ENCODE peak calls at places on chromosomes 1 and 21, in nine cellular contexts. T, N, G, X, D, E, L, F and R are unnamed samples.

GRCh38 chr1:21669287-21670058 is at the start of gene RAP1GAP:
- DNase-seq in X (peak), T (no peak), D (peak), G (peak), L (peak), F (no peak), N (no peak), E (no peak), R (no peak)

GRCh38 chr1:109996476-109996875 is 11.9 kb downstream of the AHCYL1 start:
- DNase-seq in T (no peak), X (no peak), G (no peak), L (no peak), D (peak), N (no peak), E (no peak), F (no peak), R (no peak)

GRCh38 chr1:17540255-17541001 is 930 bp downstream of the ARHGEF10L start:
- DNase-seq in F (no peak), N (no peak), T (no peak), E (no peak), G (peak), D (no peak), L (peak), X (peak), R (peak)

GRCh38 chr1:187942986-187943385 is 1114.2 kb downstream of the PLA2G4A start:
- DNase-seq in T (no peak), F (no peak), D (no peak), X (no peak), N (no peak), G (no peak), E (no peak), L (no peak), R (no peak)

GRCh38 chr1:226332947-226333346 is 24.0 kb upstream of the LIN9 start:
- DNase-seq in F (no peak), X (no peak), T (no peak), D (no peak), N (no peak), E (no peak), L (no peak), G (no peak), R (no peak)

GRCh38 chr1:43688594-43689000 is 18.7 kb upstream of the ST3GAL3 start:
- DNase-seq in X (no peak), N (no peak), E (peak), T (no peak), D (no peak), G (no peak), F (no peak), L (no peak), R (no peak)

GRCh38 chr1:44571712-44572571 is 102.3 kb downstream of the TMEM53 start:
- DNase-seq in X (no peak), T (no peak), L (peak), D (peak), F (no peak), E (no peak), G (no peak), N (no peak), R (no peak)

GRCh38 chr1:235416662-235417049 is 49.4 kb downstream of the TBCE start:
- DNase-seq in G (no peak), X (no peak), E (no peak), F (no peak), T (no peak), D (no peak), N (no peak), L (no peak), R (no peak)

GRCh38 chr1:230728710-230729392 is 14.9 kb upstream of the AGT start:
- DNase-seq in E (no peak), D (peak), F (no peak), T (no peak), G (no peak), L (no peak), X (no peak), N (no peak), R (no peak)

GRCh38 chr1:174966000-174966572 is 33.7 kb upstream of the CACYBP start:
- DNase-seq in F (no peak), N (no peak), G (no peak), X (no peak), D (no peak), T (no peak), E (no peak), L (no peak), R (no peak)

GRCh38 chr1:41535236-41535720 is 50.8 kb upstream of the EDN2 start:
- DNase-seq in N (no peak), T (no peak), F (no peak), X (no peak), D (no peak), G (peak), L (no peak), E (no peak), R (no peak)

GRCh38 chr1:160330119-160330518 is 12.9 kb downstream of the COPA start:
- DNase-seq in F (no peak), D (no peak), L (no peak), N (no peak), X (no peak), E (no peak), G (no peak), T (no peak), R (no peak)

GRCh38 chr1:87963566-87963965 is 634.9 kb downstream of the LMO4 start:
- DNase-seq in E (no peak), D (no peak), F (no peak), T (no peak), G (no peak), X (no peak), L (no peak), N (no peak), R (no peak)

GRCh38 chr21:42878678-42878992 is 704 bp downstream of the WDR4 start:
- DNase-seq in G (no peak), D (no peak), X (no peak), L (no peak), F (no peak), E (no peak), N (no peak), T (no peak), R (no peak)

GRCh38 chr1:10631121-10631810 is 156.5 kb downstream of the PEX14 start:
- DNase-seq in T (no peak), X (no peak), F (no peak), N (no peak), E (no peak), D (no peak), G (peak), L (no peak), R (no peak)

GRCh38 chr21:38831526-38832467 is 26.1 kb downstream of the ETS2 start:
- DNase-seq in G (no peak), L (no peak), D (peak), X (no peak), F (no peak), N (no peak), T (no peak), E (peak), R (peak)

GRCh38 chr1:188476606-188477005 is 1647.9 kb downstream of the PLA2G4A start:
- DNase-seq in T (no peak), F (no peak), X (no peak), D (no peak), L (no peak), G (no peak), N (no peak), E (no peak), R (no peak)

GRCh38 chr1:185541861-185542260 is 192.3 kb upstream of the HMCN1 start:
- DNase-seq in L (no peak), G (no peak), D (peak), N (no peak), F (no peak), T (no peak), E (peak), X (no peak), R (no peak)

GRCh38 chr1:212915245-212916091 is 34.9 kb upstream of the VASH2 start:
- DNase-seq in X (peak), D (peak), F (no peak), E (no peak), N (no peak), T (no peak), L (peak), G (no peak), R (no peak)

GRCh38 chr1:58397187-58397820 is 149.2 kb downstream of the OMA1 start:
- DNase-seq in N (no peak), F (no peak), L (no peak), G (no peak), T (no peak), D (peak), E (peak), X (no peak), R (no peak)

GRCh38 chr1:228988655-228989054 is 253.4 kb downstream of the RHOU start:
- DNase-seq in G (no peak), E (peak), L (no peak), X (no peak), T (no peak), D (peak), F (no peak), N (no peak), R (peak)

GRCh38 chr1:29682918-29683314 is 446.6 kb downstream of the PTPRU start:
- DNase-seq in E (no peak), L (no peak), G (peak), X (no peak), F (no peak), T (no peak), N (no peak), D (no peak), R (no peak)

GRCh38 chr1:39081266-39082139 is 55.4 kb downstream of the NDUFS5 start:
- DNase-seq in X (peak), G (peak), T (no peak), F (no peak), D (no peak), N (peak), E (no peak), L (no peak), R (no peak)